ENCODE peak calls at places on chromosomes 5 and 9, in seven cellular contexts. One of them, this sample, is unnamed.

GRCh38 chr5:106940986-106941385 is 729.8 kb downstream of the EFNA5 start:
- DNase-seq in left colon: no peak
- DNase-seq in GM19239: no peak
- DNase-seq in Caki2: peak
- DNase-seq in mesendoderm: no peak
- DNase-seq in naive thymus-derived CD8-positive, alpha-beta T cell: no peak
- DNase-seq in fibroblast of the aortic adventitia: peak
- DNase-seq in this sample: no peak

GRCh38 chr5:114223866-114224265 is 138.0 kb upstream of the KCNN2 start:
- DNase-seq in naive thymus-derived CD8-positive, alpha-beta T cell: no peak
- DNase-seq in mesendoderm: peak
- DNase-seq in fibroblast of the aortic adventitia: no peak
- DNase-seq in Caki2: no peak
- DNase-seq in GM19239: no peak
- DNase-seq in left colon: no peak
- DNase-seq in this sample: peak

GRCh38 chr9:112334319-112334828 is 955 bp upstream of the PTBP3 start:
- DNase-seq in naive thymus-derived CD8-positive, alpha-beta T cell: peak
- DNase-seq in Caki2: peak
- DNase-seq in GM19239: no peak
- DNase-seq in left colon: peak
- DNase-seq in mesendoderm: no peak
- DNase-seq in fibroblast of the aortic adventitia: peak
- DNase-seq in this sample: peak

GRCh38 chr5:171850354-171850947 is 64.8 kb downstream of the SMIM23 start:
- DNase-seq in Caki2: no peak
- DNase-seq in mesendoderm: peak
- DNase-seq in left colon: no peak
- DNase-seq in fibroblast of the aortic adventitia: peak
- DNase-seq in GM19239: no peak
- DNase-seq in naive thymus-derived CD8-positive, alpha-beta T cell: no peak
- DNase-seq in this sample: peak

GRCh38 chr9:70510157-70510770 is 95.8 kb upstream of the KLF9 start:
- DNase-seq in fibroblast of the aortic adventitia: no peak
- DNase-seq in naive thymus-derived CD8-positive, alpha-beta T cell: no peak
- DNase-seq in GM19239: peak
- DNase-seq in Caki2: no peak
- DNase-seq in left colon: peak
- DNase-seq in mesendoderm: peak
- DNase-seq in this sample: peak

GRCh38 chr5:65674749-65675148 is 47.2 kb downstream of the SGTB start:
- DNase-seq in mesendoderm: no peak
- DNase-seq in fibroblast of the aortic adventitia: peak
- DNase-seq in GM19239: no peak
- DNase-seq in Caki2: no peak
- DNase-seq in naive thymus-derived CD8-positive, alpha-beta T cell: no peak
- DNase-seq in left colon: no peak
- DNase-seq in this sample: no peak

GRCh38 chr9:131237931-131238401 is 38.3 kb downstream of the FAM78A start:
- DNase-seq in GM19239: peak
- DNase-seq in naive thymus-derived CD8-positive, alpha-beta T cell: peak
- DNase-seq in fibroblast of the aortic adventitia: peak
- DNase-seq in mesendoderm: peak
- DNase-seq in left colon: peak
- DNase-seq in Caki2: no peak
- DNase-seq in this sample: peak

GRCh38 chr5:124747770-124748686 is 1.6 kb upstream of the ZNF608 start:
- DNase-seq in left colon: no peak
- DNase-seq in naive thymus-derived CD8-positive, alpha-beta T cell: no peak
- DNase-seq in Caki2: peak
- DNase-seq in GM19239: no peak
- DNase-seq in fibroblast of the aortic adventitia: peak
- DNase-seq in mesendoderm: peak
- DNase-seq in this sample: no peak

GRCh38 chr5:32504923-32505596 is 60.5 kb upstream of the ZFR start:
- DNase-seq in naive thymus-derived CD8-positive, alpha-beta T cell: no peak
- DNase-seq in fibroblast of the aortic adventitia: peak
- DNase-seq in Caki2: no peak
- DNase-seq in mesendoderm: no peak
- DNase-seq in left colon: peak
- DNase-seq in GM19239: no peak
- DNase-seq in this sample: peak

GRCh38 chr9:79120533-79121315 is 451.0 kb upstream of the TLE4 start:
- DNase-seq in naive thymus-derived CD8-positive, alpha-beta T cell: no peak
- DNase-seq in left colon: no peak
- DNase-seq in GM19239: no peak
- DNase-seq in mesendoderm: no peak
- DNase-seq in fibroblast of the aortic adventitia: peak
- DNase-seq in Caki2: no peak
- DNase-seq in this sample: peak

GRCh38 chr5:72624641-72625236 is 117.5 kb upstream of the ZNF366 start:
- DNase-seq in naive thymus-derived CD8-positive, alpha-beta T cell: no peak
- DNase-seq in fibroblast of the aortic adventitia: peak
- DNase-seq in left colon: no peak
- DNase-seq in mesendoderm: no peak
- DNase-seq in Caki2: no peak
- DNase-seq in GM19239: no peak
- DNase-seq in this sample: no peak

GRCh38 chr9:69649566-69650260 is 22.5 kb downstream of the APBA1 start:
- DNase-seq in left colon: no peak
- DNase-seq in GM19239: no peak
- DNase-seq in fibroblast of the aortic adventitia: peak
- DNase-seq in mesendoderm: no peak
- DNase-seq in Caki2: no peak
- DNase-seq in naive thymus-derived CD8-positive, alpha-beta T cell: no peak
- DNase-seq in this sample: no peak

GRCh38 chr5:143147918-143148317 is 255.6 kb downstream of the NR3C1 start:
- DNase-seq in fibroblast of the aortic adventitia: peak
- DNase-seq in Caki2: no peak
- DNase-seq in GM19239: no peak
- DNase-seq in naive thymus-derived CD8-positive, alpha-beta T cell: no peak
- DNase-seq in left colon: no peak
- DNase-seq in mesendoderm: no peak
- DNase-seq in this sample: no peak

GRCh38 chr5:14726066-14726838 is 61.7 kb downstream of the OTULIN start:
- DNase-seq in left colon: no peak
- DNase-seq in mesendoderm: peak
- DNase-seq in GM19239: no peak
- DNase-seq in Caki2: no peak
- DNase-seq in naive thymus-derived CD8-positive, alpha-beta T cell: no peak
- DNase-seq in fibroblast of the aortic adventitia: no peak
- DNase-seq in this sample: no peak

This sample was measured in GM23338.